ENCODE peak calls at places on chromosome 2, in four cellular contexts. L is K562, E is GM12878, V is HepG2. K is an unnamed sample.

GRCh38 chr2:31080361-31080760 is 57.9 kb downstream of the GALNT14 start:
- DNase-seq in E (no peak), V (no peak), L (no peak), K (no peak)

GRCh38 chr2:140586379-140586778 is 1544.4 kb downstream of the LRP1B start:
- DNase-seq in E (peak; percentile 7), L (no peak), V (peak; percentile 54), K (peak; percentile 27)

GRCh38 chr2:233113114-233113452 is 52.9 kb downstream of the INPP5D start:
- DNase-seq in V (no peak), E (no peak), L (no peak), K (no peak)

GRCh38 chr2:74867841-74868658 is 34.1 kb downstream of the HK2 start:
- DNase-seq in V (no peak), E (no peak), L (no peak), K (peak; percentile 40)

GRCh38 chr2:150778828-150779227 is 291.4 kb upstream of the RND3 start:
- DNase-seq in V (no peak), E (no peak), L (no peak), K (no peak)

GRCh38 chr2:107727318-107727717 is 99.4 kb upstream of the RGPD4 start:
- DNase-seq in L (no peak), V (no peak), E (no peak), K (no peak)

GRCh38 chr2:135916232-135916631 is 40.0 kb upstream of the MCM6 start:
- DNase-seq in L (no peak), E (no peak), V (peak; percentile 31), K (peak; percentile 35)

GRCh38 chr2:19868705-19869550 is 32.9 kb downstream of the TTC32 start:
- DNase-seq in E (no peak), V (no peak), L (peak; percentile 27), K (no peak)

GRCh38 chr2:8408560-8409460 is 273.0 kb upstream of the ID2 start:
- DNase-seq in V (no peak), E (peak; percentile 99), L (no peak), K (no peak)

GRCh38 chr2:79530443-79530842 is 17.6 kb downstream of the CTNNA2 start:
- DNase-seq in L (no peak), E (no peak), V (peak; percentile 20), K (no peak)

GRCh38 chr2:72847916-72848315 is 22.1 kb upstream of the EXOC6B start:
- DNase-seq in E (no peak), L (no peak), V (no peak), K (no peak)

GRCh38 chr2:31204761-31205160 is 12.6 kb downstream of the CAPN14 start:
- DNase-seq in E (no peak), V (no peak), L (no peak), K (no peak)

GRCh38 chr2:102226612-102227351 is 40.0 kb downstream of the IL1RL2 start:
- DNase-seq in L (no peak), V (no peak), E (no peak), K (no peak)

GRCh38 chr2:233837694-233838229 is 16.6 kb downstream of the HJURP start:
- DNase-seq in E (no peak), V (no peak), L (no peak), K (no peak)

GRCh38 chr2:8679827-8680731 is 1.8 kb upstream of the ID2 start:
- DNase-seq in E (no peak), L (no peak), V (peak; percentile 98), K (peak; percentile 95)

GRCh38 chr2:107553534-107553933 is 273.2 kb upstream of the RGPD4 start:
- DNase-seq in L (no peak), V (peak; percentile 3), E (no peak), K (no peak)

GRCh38 chr2:176157499-176158305 is 595 bp downstream of the HOXD3 start:
- DNase-seq in E (no peak), V (no peak), L (no peak), K (peak; percentile 4)

GRCh38 chr2:42249887-42250286 is 80.7 kb downstream of the EML4 start:
- DNase-seq in L (no peak), E (no peak), V (no peak), K (no peak)

GRCh38 chr2:65032016-65032975 is 23.9 kb upstream of the CEP68 start:
- DNase-seq in E (no peak), V (no peak), L (no peak), K (no peak)
- TF ChIP-seq CHD4 in E (no peak), V (no peak), L (no peak), K (no peak)

GRCh38 chr2:241739651-241740050 is 5.2 kb downstream of the D2HGDH start:
- DNase-seq in L (no peak), E (no peak), V (no peak), K (no peak)

GRCh38 chr2:241741016-241741415 is 6.6 kb downstream of the D2HGDH start:
- DNase-seq in V (no peak), L (no peak), E (no peak), K (no peak)

GRCh38 chr2:241739177-241739576 is 4.7 kb downstream of the D2HGDH start:
- DNase-seq in E (no peak), L (no peak), V (no peak), K (no peak)

GRCh38 chr2:241736111-241736510 is 1.7 kb downstream of the D2HGDH start:
- DNase-seq in V (peak; percentile 52), E (no peak), L (no peak), K (no peak)

DNA sequence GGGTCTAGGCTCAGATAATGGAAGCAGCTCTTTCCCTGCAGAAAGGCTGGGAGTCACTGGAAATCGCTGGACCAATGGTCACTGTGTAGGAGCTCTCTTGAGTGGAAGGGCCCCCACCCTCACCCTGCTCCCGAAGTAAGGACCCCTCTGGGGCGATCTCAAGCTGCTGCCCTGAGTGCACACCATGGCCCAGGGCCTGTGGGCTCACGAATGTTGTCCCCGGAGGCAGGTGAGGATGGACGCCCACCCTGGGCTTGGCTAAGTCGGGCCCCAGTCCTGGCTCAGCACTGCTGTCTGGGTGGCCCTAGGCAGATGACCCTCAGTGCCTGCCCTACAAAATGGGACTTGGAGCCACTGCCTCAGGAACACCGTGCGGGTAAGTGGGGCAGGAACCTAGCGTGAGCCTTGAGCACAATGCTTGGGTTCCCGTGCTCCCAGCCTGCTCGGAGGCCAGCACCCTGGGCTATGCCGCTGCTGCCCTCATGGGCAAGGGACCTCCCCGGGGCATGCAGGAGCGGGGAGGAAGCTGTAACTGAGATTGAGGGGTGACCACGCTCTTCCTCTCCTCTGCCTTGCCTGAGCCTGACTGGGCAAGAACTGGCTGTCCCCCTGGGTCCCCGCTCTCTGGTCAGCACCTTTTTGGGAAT is 3.7 kb downstream of the D2HGDH start:
- DNase-seq in V (no peak), E (no peak), L (no peak), K (no peak)
- TF ChIP-seq CHD4 in V (no peak), E (no peak), L (no peak), K (no peak)

DNA sequence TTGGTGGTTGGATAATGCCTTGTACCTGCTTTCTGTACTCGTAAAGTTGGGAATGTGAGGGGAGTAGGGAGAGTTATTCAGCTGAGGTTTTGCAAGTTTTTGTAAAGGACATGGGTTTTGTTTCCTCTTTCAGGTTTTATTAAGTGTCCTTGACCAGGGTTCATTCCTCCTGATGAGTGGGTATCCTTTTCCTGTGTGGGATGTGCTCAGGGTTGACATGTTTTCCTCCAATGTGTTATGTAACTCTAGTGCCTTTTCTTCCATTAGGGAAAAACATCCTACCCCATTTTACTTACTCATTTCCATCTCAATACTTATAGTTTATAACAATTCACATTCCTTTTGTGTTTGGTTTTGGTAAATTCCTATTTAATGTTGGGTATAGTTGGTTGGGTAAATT is 48.4 kb downstream of the OTX1 start:
- DNase-seq in E (no peak), L (no peak), V (no peak), K (no peak)
- TF ChIP-seq CHD4 in E (no peak), L (no peak), V (no peak), K (no peak)

GRCh38 chr2:223784221-223784772 is 53.1 kb downstream of the AP1S3 start:
- DNase-seq in E (no peak), V (no peak), L (no peak), K (no peak)

GRCh38 chr2:223781560-223781959 is 55.8 kb downstream of the AP1S3 start:
- DNase-seq in V (no peak), E (no peak), L (no peak), K (no peak)

GRCh38 chr2:223774193-223774592 is 63.2 kb downstream of the AP1S3 start:
- DNase-seq in V (no peak), E (no peak), L (no peak), K (no peak)

GRCh38 chr2:223779877-223780276 is 57.5 kb downstream of the AP1S3 start:
- DNase-seq in V (peak; percentile 68), E (no peak), L (peak; percentile 48), K (peak; percentile 50)
- TF ChIP-seq CHD4 in V (no peak), E (no peak), L (no peak), K (no peak)

GRCh38 chr2:10135296-10136089 is 13.0 kb downstream of the RRM2 start:
- DNase-seq in E (no peak), L (peak; percentile 38), V (no peak), K (peak; percentile 46)
- TF ChIP-seq CHD4 in E (no peak), L (no peak), V (no peak), K (no peak)

GRCh38 chr2:207112397-207112796 is 53.4 kb downstream of the KLF7 start:
- DNase-seq in V (no peak), E (no peak), L (no peak), K (no peak)
- TF ChIP-seq CHD4 in V (no peak), E (no peak), L (no peak), K (no peak)

GRCh38 chr2:45777996-45778719 is 126.7 kb downstream of the PRKCE start:
- DNase-seq in L (no peak), E (no peak), V (no peak), K (no peak)
- TF ChIP-seq CHD4 in L (no peak), E (no peak), V (no peak), K (no peak)

GRCh38 chr2:68185541-68186164 is 28.0 kb downstream of the PNO1 start:
- DNase-seq in L (peak; percentile 47), V (peak; percentile 52), E (peak; percentile 28), K (peak; percentile 81)
- TF ChIP-seq CHD4 in L (no peak), V (no peak), E (no peak), K (no peak)